ENCODE peak calls at places on chromosomes 7 and 10, in eight cellular contexts. One of them, this sample, is unnamed.

GRCh38 chr10:32038777-32039176 is 17.4 kb downstream of the KIF5B start:
- DNase-seq in prostate gland: no peak
- DNase-seq in left ventricle myocardium inferior: no peak
- DNase-seq in fibroblast of the aortic adventitia: no peak
- DNase-seq in tibial nerve: no peak
- DNase-seq in kidney: no peak
- DNase-seq in kidney epithelial cell: no peak
- DNase-seq in foreskin fibroblast: no peak
- DNase-seq in this sample: no peak

GRCh38 chr7:2986561-2986960 is 57.1 kb downstream of the CARD11 start:
- DNase-seq in prostate gland: no peak
- DNase-seq in left ventricle myocardium inferior: no peak
- DNase-seq in fibroblast of the aortic adventitia: no peak
- DNase-seq in tibial nerve: no peak
- DNase-seq in kidney: peak; percentile 31
- DNase-seq in kidney epithelial cell: no peak
- DNase-seq in foreskin fibroblast: no peak
- DNase-seq in this sample: no peak

GRCh38 chr10:112421731-112422130 is 25.0 kb downstream of the ZDHHC6 start:
- DNase-seq in prostate gland: no peak
- DNase-seq in left ventricle myocardium inferior: no peak
- DNase-seq in fibroblast of the aortic adventitia: no peak
- DNase-seq in tibial nerve: no peak
- DNase-seq in kidney: no peak
- DNase-seq in kidney epithelial cell: no peak
- DNase-seq in foreskin fibroblast: no peak
- DNase-seq in this sample: peak; percentile 10

GRCh38 chr7:134450296-134451000 is 8.5 kb downstream of the AKR1B1 start:
- DNase-seq in prostate gland: no peak
- DNase-seq in left ventricle myocardium inferior: no peak
- DNase-seq in fibroblast of the aortic adventitia: no peak
- DNase-seq in tibial nerve: no peak
- DNase-seq in kidney: no peak
- DNase-seq in kidney epithelial cell: no peak
- DNase-seq in foreskin fibroblast: peak; percentile 75
- DNase-seq in this sample: peak; percentile 53

GRCh38 chr7:7564323-7564780 is 2.3 kb upstream of the MIOS start:
- DNase-seq in prostate gland: no peak
- DNase-seq in left ventricle myocardium inferior: no peak
- DNase-seq in fibroblast of the aortic adventitia: peak; percentile 43
- DNase-seq in tibial nerve: no peak
- DNase-seq in kidney: no peak
- DNase-seq in kidney epithelial cell: peak; percentile 93
- DNase-seq in foreskin fibroblast: peak; percentile 88
- DNase-seq in this sample: peak; percentile 80

GRCh38 chr7:33757563-33758165 is 147.7 kb upstream of the BMPER start:
- DNase-seq in prostate gland: peak; percentile 25
- DNase-seq in left ventricle myocardium inferior: no peak
- DNase-seq in fibroblast of the aortic adventitia: peak; percentile 76
- DNase-seq in tibial nerve: peak; percentile 89
- DNase-seq in kidney: no peak
- DNase-seq in kidney epithelial cell: no peak
- DNase-seq in foreskin fibroblast: peak; percentile 78
- DNase-seq in this sample: peak; percentile 75

GRCh38 chr10:86209726-86210125 is 156.9 kb downstream of the GRID1 start:
- DNase-seq in prostate gland: no peak
- DNase-seq in left ventricle myocardium inferior: no peak
- DNase-seq in fibroblast of the aortic adventitia: no peak
- DNase-seq in tibial nerve: no peak
- DNase-seq in kidney: peak; percentile 18
- DNase-seq in kidney epithelial cell: no peak
- DNase-seq in foreskin fibroblast: no peak
- DNase-seq in this sample: no peak

GRCh38 chr7:82172017-82172416 is 271.6 kb downstream of the CACNA2D1 start:
- DNase-seq in prostate gland: no peak
- DNase-seq in left ventricle myocardium inferior: no peak
- DNase-seq in fibroblast of the aortic adventitia: peak; percentile 36
- DNase-seq in tibial nerve: no peak
- DNase-seq in kidney: no peak
- DNase-seq in kidney epithelial cell: no peak
- DNase-seq in foreskin fibroblast: no peak
- DNase-seq in this sample: no peak

DNA sequence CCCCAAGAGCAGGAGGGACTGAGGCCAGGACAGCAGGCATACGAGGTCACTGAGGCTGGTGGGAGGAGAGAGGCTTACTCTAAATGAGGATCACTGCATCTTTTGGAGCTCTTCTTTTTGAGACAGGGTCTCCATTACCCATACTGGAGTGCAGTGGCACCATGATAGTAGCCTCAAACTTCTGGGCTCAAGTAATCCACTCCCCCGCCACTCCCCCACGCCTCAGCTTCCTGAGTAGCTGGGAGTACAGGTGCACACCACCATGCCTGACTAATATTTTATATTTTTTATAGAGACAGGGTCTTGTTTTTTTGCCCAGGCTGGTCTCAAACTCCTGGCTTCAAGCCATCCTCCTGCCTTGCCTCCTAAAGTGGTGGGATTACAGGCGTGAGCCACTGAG is 25.8 kb downstream of the OGDH start:
- DNase-seq in prostate gland: no peak
- DNase-seq in left ventricle myocardium inferior: no peak
- DNase-seq in fibroblast of the aortic adventitia: no peak
- DNase-seq in tibial nerve: no peak
- DNase-seq in kidney: no peak
- DNase-seq in kidney epithelial cell: no peak
- DNase-seq in foreskin fibroblast: no peak
- DNase-seq in this sample: no peak
- H3K4me3 ChIP-seq in prostate gland: no peak overlapping the region
- H3K4me3 ChIP-seq in left ventricle myocardium inferior: no peak overlapping the region
- H3K4me3 ChIP-seq in fibroblast of the aortic adventitia: no peak overlapping the region
- H3K4me3 ChIP-seq in tibial nerve: no peak overlapping the region
- H3K4me3 ChIP-seq in kidney: no peak overlapping the region
- H3K4me3 ChIP-seq in kidney epithelial cell: no peak overlapping the region
- H3K4me3 ChIP-seq in foreskin fibroblast: no peak overlapping the region
- H3K4me3 ChIP-seq in this sample: no peak overlapping the region

DNA sequence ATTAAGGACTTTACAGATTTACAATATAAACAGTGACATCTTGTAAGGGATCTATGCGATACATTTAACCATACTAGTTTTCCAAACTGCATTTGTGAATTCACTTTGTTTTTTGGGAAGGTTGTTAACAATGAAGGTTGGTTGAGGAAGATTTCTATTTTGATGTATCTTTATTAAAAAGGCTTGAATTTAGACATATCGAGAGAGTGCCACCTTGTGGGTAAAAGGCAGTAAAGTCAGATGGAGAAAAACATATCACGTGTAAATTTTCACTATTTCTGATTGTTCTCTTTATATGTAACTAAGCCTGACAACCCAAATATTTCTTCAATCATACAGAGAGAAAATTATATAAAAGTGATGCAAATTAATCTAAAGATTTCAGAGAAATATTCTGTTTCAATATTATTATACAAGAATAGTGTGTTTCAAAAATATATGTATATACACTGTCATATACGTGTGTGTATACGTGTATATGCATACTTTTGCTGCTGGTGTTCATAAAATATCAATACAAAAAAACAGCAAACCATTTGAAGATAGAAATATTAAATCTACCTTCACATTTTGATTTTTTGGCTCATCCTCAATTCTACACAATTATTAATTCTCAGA is 988.6 kb downstream of the SORCS1 start:
- DNase-seq in prostate gland: no peak
- DNase-seq in left ventricle myocardium inferior: no peak
- DNase-seq in fibroblast of the aortic adventitia: peak; percentile 29
- DNase-seq in tibial nerve: no peak
- DNase-seq in kidney: no peak
- DNase-seq in kidney epithelial cell: no peak
- DNase-seq in foreskin fibroblast: peak; percentile 54
- DNase-seq in this sample: peak; percentile 37
- TF ChIP-seq CTCF in prostate gland: no peak
- TF ChIP-seq CTCF in left ventricle myocardium inferior: peak; percentile 57
- TF ChIP-seq CTCF in fibroblast of the aortic adventitia: peak; percentile 40
- TF ChIP-seq CTCF in tibial nerve: peak; percentile 39
- TF ChIP-seq CTCF in kidney: peak; percentile 32
- TF ChIP-seq CTCF in kidney epithelial cell: peak; percentile 48
- TF ChIP-seq CTCF in foreskin fibroblast: peak; percentile 46
- TF ChIP-seq CTCF in this sample: peak; percentile 55

DNA sequence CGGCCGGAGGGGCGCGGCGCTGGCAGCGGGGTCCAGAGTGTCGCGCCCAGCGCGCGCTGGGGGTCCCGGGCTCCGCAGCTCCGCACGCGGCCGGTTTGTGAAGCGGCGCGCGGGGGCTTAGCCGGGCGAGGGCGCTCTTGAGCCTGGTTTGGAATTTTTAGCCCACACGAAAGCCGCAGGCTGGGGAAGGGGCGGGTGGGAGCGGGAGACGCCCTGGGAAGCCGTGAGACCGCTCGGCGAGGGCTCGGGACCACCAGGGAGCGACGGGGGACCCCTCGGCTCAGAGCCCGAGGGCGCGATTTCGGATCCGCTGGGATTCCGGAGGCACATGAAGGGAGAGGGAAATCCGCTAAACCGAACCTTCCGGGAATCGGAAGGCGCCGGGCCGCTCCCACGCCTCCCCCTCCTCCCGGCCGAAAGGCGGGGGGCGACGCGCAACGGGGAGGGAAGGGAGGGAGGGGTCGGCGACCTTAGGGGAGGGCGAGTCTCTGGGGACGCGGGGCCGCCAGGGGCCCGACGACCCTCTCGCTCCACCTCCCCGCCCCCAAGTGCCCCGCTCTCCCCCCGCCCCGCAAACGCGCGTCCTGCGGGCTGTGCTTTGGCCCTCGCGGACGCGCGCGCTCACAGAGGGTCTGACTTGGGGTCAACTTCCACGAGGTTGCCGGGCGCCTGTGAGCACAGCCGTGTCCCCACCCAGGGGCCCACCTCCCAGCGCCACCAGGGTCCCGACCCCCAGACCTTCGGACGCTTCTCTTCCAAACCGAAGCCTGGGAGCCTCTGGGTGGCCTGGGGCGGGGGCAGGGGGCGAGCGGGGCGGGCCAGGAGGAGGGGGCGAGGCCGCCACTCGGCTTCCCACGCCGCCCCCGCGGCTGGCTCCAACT is 5.1 kb upstream of the ELFN1 start:
- DNase-seq in prostate gland: peak; percentile 39
- DNase-seq in left ventricle myocardium inferior: peak; percentile 68
- DNase-seq in fibroblast of the aortic adventitia: peak; percentile 61
- DNase-seq in tibial nerve: peak; percentile 50
- DNase-seq in kidney: peak; percentile 83
- DNase-seq in kidney epithelial cell: no peak
- DNase-seq in foreskin fibroblast: peak; percentile 79
- DNase-seq in this sample: peak; percentile 50
- H3K4me3 ChIP-seq in prostate gland: peak overlapping the region; percentile 31
- H3K4me3 ChIP-seq in left ventricle myocardium inferior: peak overlapping the region; percentile 82
- H3K4me3 ChIP-seq in fibroblast of the aortic adventitia: peak overlapping the region; percentile 69
- H3K4me3 ChIP-seq in tibial nerve: peak overlapping the region; percentile 50
- H3K4me3 ChIP-seq in kidney: peak overlapping the region; percentile 37
- H3K4me3 ChIP-seq in kidney epithelial cell: peak overlapping the region; percentile 38
- H3K4me3 ChIP-seq in foreskin fibroblast: peak overlapping the region; percentile 69
- H3K4me3 ChIP-seq in this sample: peak overlapping the region; percentile 51

GRCh38 chr7:54838540-54838925 is 79.5 kb upstream of the SEC61G start:
- DNase-seq in prostate gland: no peak
- DNase-seq in left ventricle myocardium inferior: no peak
- DNase-seq in fibroblast of the aortic adventitia: no peak
- DNase-seq in tibial nerve: no peak
- DNase-seq in kidney: no peak
- DNase-seq in kidney epithelial cell: no peak
- DNase-seq in foreskin fibroblast: no peak
- DNase-seq in this sample: no peak

GRCh38 chr7:54841772-54842707 is 83.0 kb upstream of the SEC61G start:
- DNase-seq in prostate gland: no peak
- DNase-seq in left ventricle myocardium inferior: peak; percentile 38
- DNase-seq in fibroblast of the aortic adventitia: peak; percentile 80
- DNase-seq in tibial nerve: no peak
- DNase-seq in kidney: no peak
- DNase-seq in kidney epithelial cell: no peak
- DNase-seq in foreskin fibroblast: peak; percentile 73
- DNase-seq in this sample: peak; percentile 86

GRCh38 chr7:54837167-54837566 is 78.2 kb upstream of the SEC61G start:
- DNase-seq in prostate gland: no peak
- DNase-seq in left ventricle myocardium inferior: no peak
- DNase-seq in fibroblast of the aortic adventitia: peak; percentile 49
- DNase-seq in tibial nerve: peak; percentile 46
- DNase-seq in kidney: no peak
- DNase-seq in kidney epithelial cell: no peak
- DNase-seq in foreskin fibroblast: peak; percentile 30
- DNase-seq in this sample: peak; percentile 42

GRCh38 chr7:54837761-54838539 is 78.9 kb upstream of the SEC61G start:
- DNase-seq in prostate gland: no peak
- DNase-seq in left ventricle myocardium inferior: no peak
- DNase-seq in fibroblast of the aortic adventitia: no peak
- DNase-seq in tibial nerve: no peak
- DNase-seq in kidney: no peak
- DNase-seq in kidney epithelial cell: no peak
- DNase-seq in foreskin fibroblast: no peak
- DNase-seq in this sample: no peak

DNA sequence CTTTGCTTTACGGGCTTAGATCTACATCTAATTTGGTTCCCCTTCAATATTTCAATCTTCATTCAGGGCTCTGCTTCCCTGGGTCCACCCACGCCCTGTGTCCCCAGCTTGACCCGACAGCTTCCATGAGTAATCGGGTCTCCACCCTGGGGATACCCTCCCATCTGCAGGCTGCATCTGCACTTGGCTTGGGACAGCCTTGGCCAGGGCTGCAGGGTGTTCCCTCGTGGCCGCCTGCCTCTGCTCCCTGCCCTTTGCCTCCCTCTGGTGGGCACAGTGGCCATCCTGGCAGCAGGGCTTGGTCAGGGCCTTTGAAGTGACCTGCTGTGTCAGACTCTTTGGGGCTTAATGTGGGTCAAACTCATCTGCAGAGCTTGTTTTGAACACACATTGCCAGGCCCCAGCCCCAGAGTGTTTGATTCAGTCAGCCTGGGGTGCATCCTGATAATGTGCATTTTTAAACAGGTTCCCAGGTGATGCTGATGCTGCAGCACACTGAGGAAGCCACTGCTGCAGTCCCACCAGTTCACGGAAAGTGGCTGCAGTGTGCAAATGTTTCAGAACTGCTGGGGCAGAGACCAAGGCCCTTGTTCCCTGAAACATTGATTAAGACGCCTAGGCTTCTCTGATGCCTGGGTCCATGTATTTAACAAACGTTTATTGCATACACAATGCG is 80.7 kb upstream of the SEC61G start:
- DNase-seq in prostate gland: no peak
- DNase-seq in left ventricle myocardium inferior: peak; percentile 82
- DNase-seq in fibroblast of the aortic adventitia: peak; percentile 82
- DNase-seq in tibial nerve: peak; percentile 65
- DNase-seq in kidney: peak; percentile 83
- DNase-seq in kidney epithelial cell: no peak
- DNase-seq in foreskin fibroblast: peak; percentile 91
- DNase-seq in this sample: peak; percentile 89
- TF ChIP-seq CTCF in prostate gland: peak; percentile 36
- TF ChIP-seq CTCF in left ventricle myocardium inferior: peak; percentile 80
- TF ChIP-seq CTCF in fibroblast of the aortic adventitia: peak; percentile 88
- TF ChIP-seq CTCF in tibial nerve: peak; percentile 14
- TF ChIP-seq CTCF in kidney: peak; percentile 80
- TF ChIP-seq CTCF in kidney epithelial cell: peak; percentile 87
- TF ChIP-seq CTCF in foreskin fibroblast: peak; percentile 73
- TF ChIP-seq CTCF in this sample: peak; percentile 85

GRCh38 chr10:12605580-12606405 is 256.4 kb downstream of the CAMK1D start:
- DNase-seq in prostate gland: peak; percentile 96
- DNase-seq in left ventricle myocardium inferior: peak; percentile 60
- DNase-seq in fibroblast of the aortic adventitia: peak; percentile 27
- DNase-seq in tibial nerve: peak; percentile 76
- DNase-seq in kidney: peak; percentile 90
- DNase-seq in kidney epithelial cell: peak; percentile 12
- DNase-seq in foreskin fibroblast: peak; percentile 79
- DNase-seq in this sample: peak; percentile 11
- H3K4me3 ChIP-seq in prostate gland: peak overlapping the region; percentile 22
- H3K4me3 ChIP-seq in left ventricle myocardium inferior: peak overlapping the region; percentile 36
- H3K4me3 ChIP-seq in fibroblast of the aortic adventitia: no peak overlapping the region
- H3K4me3 ChIP-seq in tibial nerve: peak overlapping the region; percentile 35
- H3K4me3 ChIP-seq in kidney: peak overlapping the region; percentile 49
- H3K4me3 ChIP-seq in kidney epithelial cell: no peak overlapping the region
- H3K4me3 ChIP-seq in foreskin fibroblast: no peak overlapping the region
- H3K4me3 ChIP-seq in this sample: no peak overlapping the region

This sample was measured in fibroblast of mammary gland.